ENCODE peak calls at places on chromosomes 4 and X, in nine cellular contexts. One of them, this sample, is unnamed.

GRCh38 chr4:124980276-124980752 is 267.8 kb upstream of the ANKRD50 start:
- DNase-seq in CD4-positive, alpha-beta T cell: no peak
- DNase-seq in substantia nigra: no peak
- DNase-seq in mammary epithelial cell: peak
- DNase-seq in caudate nucleus: no peak
- DNase-seq in fibroblast of lung: peak
- DNase-seq in lower lobe of right lung: no peak
- DNase-seq in pancreas: no peak
- DNase-seq in IMR-90: peak
- DNase-seq in this sample: no peak

GRCh38 chr4:144374065-144374464 is 233.5 kb upstream of the GYPA start:
- DNase-seq in CD4-positive, alpha-beta T cell: no peak
- DNase-seq in substantia nigra: no peak
- DNase-seq in mammary epithelial cell: no peak
- DNase-seq in caudate nucleus: no peak
- DNase-seq in fibroblast of lung: no peak
- DNase-seq in lower lobe of right lung: no peak
- DNase-seq in pancreas: no peak
- DNase-seq in IMR-90: no peak
- DNase-seq in this sample: no peak

GRCh38 chrX:39983715-39984114 is 114.0 kb downstream of the BCOR start:
- DNase-seq in CD4-positive, alpha-beta T cell: no peak
- DNase-seq in substantia nigra: no peak
- DNase-seq in mammary epithelial cell: peak
- DNase-seq in caudate nucleus: no peak
- DNase-seq in fibroblast of lung: peak
- DNase-seq in lower lobe of right lung: no peak
- DNase-seq in pancreas: no peak
- DNase-seq in IMR-90: peak
- DNase-seq in this sample: no peak

GRCh38 chr4:72418458-72418857 is 150.6 kb downstream of the ADAMTS3 start:
- DNase-seq in CD4-positive, alpha-beta T cell: no peak
- DNase-seq in substantia nigra: no peak
- DNase-seq in mammary epithelial cell: peak
- DNase-seq in caudate nucleus: no peak
- DNase-seq in fibroblast of lung: peak
- DNase-seq in lower lobe of right lung: no peak
- DNase-seq in pancreas: no peak
- DNase-seq in IMR-90: peak
- DNase-seq in this sample: peak

GRCh38 chrX:71935542-71935941 is 24.9 kb downstream of the NHSL2 start:
- DNase-seq in CD4-positive, alpha-beta T cell: no peak
- DNase-seq in substantia nigra: peak
- DNase-seq in mammary epithelial cell: no peak
- DNase-seq in caudate nucleus: no peak
- DNase-seq in fibroblast of lung: no peak
- DNase-seq in lower lobe of right lung: no peak
- DNase-seq in pancreas: no peak
- DNase-seq in IMR-90: no peak
- DNase-seq in this sample: no peak

GRCh38 chrX:142095816-142096215 is 109.3 kb downstream of the MAGEC2 start:
- DNase-seq in CD4-positive, alpha-beta T cell: no peak
- DNase-seq in substantia nigra: no peak
- DNase-seq in mammary epithelial cell: no peak
- DNase-seq in caudate nucleus: no peak
- DNase-seq in fibroblast of lung: peak
- DNase-seq in lower lobe of right lung: no peak
- DNase-seq in pancreas: no peak
- DNase-seq in IMR-90: no peak
- DNase-seq in this sample: no peak

GRCh38 chr4:164648849-164649212 is 105.1 kb upstream of the SMIM31 start:
- DNase-seq in CD4-positive, alpha-beta T cell: no peak
- DNase-seq in substantia nigra: no peak
- DNase-seq in mammary epithelial cell: no peak
- DNase-seq in caudate nucleus: no peak
- DNase-seq in fibroblast of lung: no peak
- DNase-seq in lower lobe of right lung: no peak
- DNase-seq in pancreas: no peak
- DNase-seq in IMR-90: no peak
- DNase-seq in this sample: no peak

GRCh38 chr4:21451032-21451431 is 497.5 kb downstream of the KCNIP4 start:
- DNase-seq in CD4-positive, alpha-beta T cell: no peak
- DNase-seq in substantia nigra: no peak
- DNase-seq in mammary epithelial cell: peak
- DNase-seq in caudate nucleus: no peak
- DNase-seq in fibroblast of lung: peak
- DNase-seq in lower lobe of right lung: no peak
- DNase-seq in pancreas: no peak
- DNase-seq in IMR-90: peak
- DNase-seq in this sample: no peak

DNA sequence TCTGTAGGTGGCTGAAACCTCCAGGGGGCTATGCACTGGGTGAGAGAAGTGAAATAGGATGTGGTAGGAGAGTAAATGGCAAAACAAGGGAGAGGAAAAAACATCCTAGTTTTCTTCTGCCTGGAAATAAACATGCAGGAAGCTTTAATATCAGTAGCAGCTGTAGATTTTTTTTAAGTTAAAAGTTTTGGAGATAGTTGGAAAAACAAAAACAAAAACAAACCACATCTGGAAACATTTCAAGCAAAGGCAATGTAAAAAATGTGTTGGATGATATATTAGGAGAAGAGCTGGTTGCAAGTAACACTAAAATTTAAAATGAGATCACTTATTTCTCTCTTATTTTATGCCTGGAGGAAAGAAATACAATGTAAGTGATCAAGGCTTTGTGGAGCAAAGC is 388.0 kb downstream of the SPRY1 start:
- DNase-seq in CD4-positive, alpha-beta T cell: no peak
- DNase-seq in substantia nigra: no peak
- DNase-seq in mammary epithelial cell: no peak
- DNase-seq in caudate nucleus: no peak
- DNase-seq in fibroblast of lung: peak
- DNase-seq in lower lobe of right lung: no peak
- DNase-seq in pancreas: no peak
- DNase-seq in IMR-90: no peak
- DNase-seq in this sample: no peak
- H3K27ac ChIP-seq in CD4-positive, alpha-beta T cell: no peak
- H3K27ac ChIP-seq in substantia nigra: no peak
- H3K27ac ChIP-seq in mammary epithelial cell: no peak
- H3K27ac ChIP-seq in caudate nucleus: no peak
- H3K27ac ChIP-seq in fibroblast of lung: peak
- H3K27ac ChIP-seq in lower lobe of right lung: peak
- H3K27ac ChIP-seq in pancreas: no peak
- H3K27ac ChIP-seq in IMR-90: peak
- H3K27ac ChIP-seq in this sample: peak

DNA sequence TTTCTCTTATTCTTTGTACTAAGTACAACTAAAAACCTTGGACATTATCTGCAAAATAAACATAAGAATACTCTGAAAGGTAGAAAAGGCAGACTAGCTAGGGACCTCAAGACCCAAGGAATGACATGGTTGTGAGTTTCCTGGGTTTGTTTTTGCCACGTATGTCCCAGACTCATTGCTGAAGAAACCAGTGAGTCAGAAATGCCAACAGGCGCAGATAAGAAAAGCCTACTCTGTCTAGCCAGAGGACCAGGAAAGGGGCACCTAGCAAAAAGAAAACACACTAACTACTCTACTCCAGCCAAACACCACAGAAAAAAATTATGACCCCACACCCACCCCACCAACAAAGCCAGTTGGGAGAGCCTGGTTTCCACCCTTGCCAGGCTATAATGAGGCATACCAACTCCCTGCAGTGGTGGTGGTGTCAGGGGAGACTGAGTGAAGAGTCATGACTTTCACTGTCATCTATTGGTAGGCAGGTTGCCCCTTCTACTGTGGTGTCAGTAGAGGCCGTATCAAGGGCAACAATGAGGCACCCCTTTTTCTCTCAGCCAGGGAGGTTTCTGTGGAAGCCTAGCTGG is 10.9 kb downstream of the MTMR1 start:
- DNase-seq in CD4-positive, alpha-beta T cell: no peak
- DNase-seq in substantia nigra: no peak
- DNase-seq in mammary epithelial cell: peak
- DNase-seq in caudate nucleus: no peak
- DNase-seq in fibroblast of lung: peak
- DNase-seq in lower lobe of right lung: no peak
- DNase-seq in pancreas: no peak
- DNase-seq in IMR-90: peak
- DNase-seq in this sample: no peak
- H3K27ac ChIP-seq in CD4-positive, alpha-beta T cell: no peak
- H3K27ac ChIP-seq in substantia nigra: no peak
- H3K27ac ChIP-seq in mammary epithelial cell: peak
- H3K27ac ChIP-seq in caudate nucleus: no peak
- H3K27ac ChIP-seq in fibroblast of lung: no peak
- H3K27ac ChIP-seq in lower lobe of right lung: no peak
- H3K27ac ChIP-seq in pancreas: no peak
- H3K27ac ChIP-seq in IMR-90: peak
- H3K27ac ChIP-seq in this sample: no peak

DNA sequence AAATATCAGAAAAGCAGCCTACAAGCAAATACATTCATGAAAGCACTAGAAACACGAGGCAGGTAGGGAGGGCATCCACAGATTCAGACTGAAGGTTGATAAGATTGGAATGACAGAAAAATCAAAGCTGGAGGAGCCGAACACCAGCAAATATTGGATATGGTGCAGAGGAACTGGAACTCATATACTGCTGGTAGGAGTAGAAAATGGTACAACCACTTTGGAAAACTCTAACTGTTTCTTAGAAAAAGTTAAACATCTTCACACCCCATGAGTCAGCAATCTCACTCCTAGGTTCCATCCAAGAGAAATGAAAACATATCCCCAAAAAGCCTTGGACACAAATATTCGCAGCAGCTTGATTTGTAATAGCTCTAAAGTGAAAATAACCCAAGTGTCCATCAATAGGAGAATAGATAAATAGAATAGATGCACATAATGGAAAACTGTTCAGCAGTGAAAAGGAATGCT is 27.1 kb downstream of the CD99L2 start:
- DNase-seq in CD4-positive, alpha-beta T cell: no peak
- DNase-seq in substantia nigra: no peak
- DNase-seq in mammary epithelial cell: no peak
- DNase-seq in caudate nucleus: no peak
- DNase-seq in fibroblast of lung: no peak
- DNase-seq in lower lobe of right lung: no peak
- DNase-seq in pancreas: no peak
- DNase-seq in IMR-90: no peak
- DNase-seq in this sample: no peak
- H3K27ac ChIP-seq in CD4-positive, alpha-beta T cell: no peak
- H3K27ac ChIP-seq in substantia nigra: no peak
- H3K27ac ChIP-seq in mammary epithelial cell: no peak
- H3K27ac ChIP-seq in caudate nucleus: no peak
- H3K27ac ChIP-seq in fibroblast of lung: no peak
- H3K27ac ChIP-seq in lower lobe of right lung: no peak
- H3K27ac ChIP-seq in pancreas: no peak
- H3K27ac ChIP-seq in IMR-90: no peak
- H3K27ac ChIP-seq in this sample: peak

GRCh38 chr4:48011722-48012121 is 4.8 kb downstream of the CNGA1 start:
- DNase-seq in CD4-positive, alpha-beta T cell: no peak
- DNase-seq in substantia nigra: no peak
- DNase-seq in mammary epithelial cell: no peak
- DNase-seq in caudate nucleus: no peak
- DNase-seq in fibroblast of lung: no peak
- DNase-seq in lower lobe of right lung: no peak
- DNase-seq in pancreas: no peak
- DNase-seq in IMR-90: no peak
- DNase-seq in this sample: no peak
- H3K27ac ChIP-seq in CD4-positive, alpha-beta T cell: no peak
- H3K27ac ChIP-seq in substantia nigra: no peak
- H3K27ac ChIP-seq in mammary epithelial cell: no peak
- H3K27ac ChIP-seq in caudate nucleus: no peak
- H3K27ac ChIP-seq in fibroblast of lung: no peak
- H3K27ac ChIP-seq in lower lobe of right lung: no peak
- H3K27ac ChIP-seq in pancreas: no peak
- H3K27ac ChIP-seq in IMR-90: no peak
- H3K27ac ChIP-seq in this sample: no peak

DNA sequence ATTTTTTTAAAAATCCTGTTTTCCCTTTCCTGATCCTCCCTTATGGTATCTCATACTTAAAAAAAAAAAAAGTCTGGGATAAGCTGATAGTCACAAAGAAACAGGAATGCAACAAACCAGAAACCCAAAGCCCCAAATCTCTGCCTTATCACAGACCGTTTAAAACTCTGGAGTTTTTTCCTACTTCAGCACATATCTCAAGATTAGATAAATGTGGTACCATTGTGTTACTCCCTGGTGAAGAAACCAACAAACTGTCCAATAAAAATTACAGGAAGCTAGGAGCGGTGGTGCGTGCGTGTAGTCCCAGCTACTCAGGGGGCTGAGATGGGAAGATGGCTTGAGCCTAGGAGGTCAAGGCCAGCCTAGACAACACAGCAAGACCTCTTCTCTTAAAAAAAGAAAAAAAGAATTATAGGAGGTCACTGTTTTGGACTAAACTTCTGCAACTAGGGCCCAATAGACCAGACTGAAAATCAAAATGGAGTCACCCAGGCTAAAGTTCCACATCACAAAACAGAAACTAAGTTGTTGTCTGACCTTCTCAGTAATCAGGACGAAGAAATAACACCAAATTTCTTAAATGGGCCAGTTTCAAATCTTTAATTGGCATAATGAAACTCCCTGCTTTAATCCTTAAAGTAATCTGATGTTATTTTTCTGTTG is 51.9 kb downstream of the RBM47 start:
- DNase-seq in CD4-positive, alpha-beta T cell: no peak
- DNase-seq in substantia nigra: no peak
- DNase-seq in mammary epithelial cell: no peak
- DNase-seq in caudate nucleus: no peak
- DNase-seq in fibroblast of lung: peak
- DNase-seq in lower lobe of right lung: no peak
- DNase-seq in pancreas: no peak
- DNase-seq in IMR-90: no peak
- DNase-seq in this sample: no peak
- H3K27ac ChIP-seq in CD4-positive, alpha-beta T cell: no peak
- H3K27ac ChIP-seq in substantia nigra: peak
- H3K27ac ChIP-seq in mammary epithelial cell: peak
- H3K27ac ChIP-seq in caudate nucleus: no peak
- H3K27ac ChIP-seq in fibroblast of lung: peak
- H3K27ac ChIP-seq in lower lobe of right lung: peak
- H3K27ac ChIP-seq in pancreas: peak
- H3K27ac ChIP-seq in IMR-90: peak
- H3K27ac ChIP-seq in this sample: peak